ENCODE peak calls at places on chromosomes 5 and 9, in seven cellular contexts. S is Peyer's patch, T is foreskin fibroblast, G is HFF-Myc, B is neural progenitor cell, M is psoas muscle, P is HFFc6. Q is an unnamed sample.

GRCh38 chr9:9061599-9061998 is 1262.0 kb upstream of the DMAC1 start:
- DNase-seq in S (no peak), B (no peak), G (no peak), M (no peak), T (no peak), P (no peak), Q (no peak)

GRCh38 chr5:137051165-137051564 is 448.0 kb downstream of the SPOCK1 start:
- DNase-seq in M (no peak), P (peak), S (no peak), G (no peak), B (no peak), T (peak), Q (no peak)

GRCh38 chr9:84402517-84402916 is 62.0 kb upstream of the SLC28A3 start:
- DNase-seq in T (no peak), B (no peak), S (no peak), P (no peak), G (no peak), M (no peak), Q (no peak)

GRCh38 chr5:109003928-109004327 is 256.2 kb downstream of the FER start:
- DNase-seq in P (no peak), B (no peak), T (no peak), G (no peak), S (no peak), M (no peak), Q (no peak)

GRCh38 chr9:100341889-100342288 is 10.9 kb downstream of the TEX10 start:
- DNase-seq in M (no peak), G (no peak), T (no peak), P (no peak), S (no peak), B (no peak), Q (no peak)

GRCh38 chr9:114382951-114383865 is 4.6 kb downstream of the AKNA start:
- DNase-seq in B (peak), M (no peak), P (peak), T (peak), S (peak), G (no peak), Q (no peak)

GRCh38 chr5:117182104-117182503 is 607.5 kb upstream of the SEMA6A start:
- DNase-seq in B (no peak), T (no peak), M (no peak), G (no peak), P (no peak), S (no peak), Q (no peak)

GRCh38 chr5:530001-530400 is 5.8 kb upstream of the SLC9A3 start:
- DNase-seq in S (no peak), B (no peak), M (no peak), P (no peak), G (no peak), T (no peak), Q (no peak)

GRCh38 chr9:136013524-136014034 is 52.4 kb upstream of the UBAC1 start:
- DNase-seq in T (no peak), B (no peak), S (no peak), P (no peak), M (peak), G (no peak), Q (no peak)

GRCh38 chr5:142012792-142013388 is at the start of gene GNPDA1:
- DNase-seq in P (peak), S (peak), B (peak), T (peak), G (no peak), M (peak), Q (no peak)

GRCh38 chr5:176738851-176739250 is 71.5 kb upstream of the UNC5A start:
- DNase-seq in T (no peak), G (no peak), B (no peak), P (no peak), S (peak), M (no peak), Q (no peak)

GRCh38 chr9:132094314-132094791 is 14.7 kb upstream of the MED27 start:
- DNase-seq in T (peak), M (no peak), P (peak), G (peak), B (no peak), S (no peak), Q (peak)

GRCh38 chr5:175840050-175840841 is 31.1 kb upstream of the CPLX2 start:
- DNase-seq in P (peak), T (peak), B (peak), G (no peak), S (no peak), M (no peak), Q (no peak)

GRCh38 chr9:105751761-105752160 is 57.4 kb downstream of the TMEM38B start:
- DNase-seq in B (no peak), P (no peak), S (no peak), G (no peak), M (no peak), T (no peak), Q (no peak)

GRCh38 chr5:140549237-140550144 is 2.0 kb downstream of the EIF4EBP3 start:
- DNase-seq in G (no peak), M (peak), S (peak), B (no peak), P (no peak), T (peak), Q (peak)

GRCh38 chr5:89065919-89066318 is 182.9 kb upstream of the MEF2C start:
- DNase-seq in S (no peak), B (no peak), T (no peak), G (no peak), P (no peak), M (no peak), Q (no peak)

GRCh38 chr9:107749787-107750444 is 260.3 kb upstream of the KLF4 start:
- DNase-seq in S (peak), P (peak), B (peak), G (peak), M (peak), T (peak), Q (peak)

GRCh38 chr9:127545196-127546124 is 66.6 kb upstream of the STXBP1 start:
- DNase-seq in T (no peak), G (no peak), S (peak), B (peak), M (no peak), P (peak), Q (no peak)

GRCh38 chr5:43065384-43066230 is 25.5 kb upstream of the ANXA2R start:
- DNase-seq in S (peak), M (peak), B (peak), P (peak), T (peak), G (no peak), Q (no peak)

GRCh38 chr5:113546711-113547159 is 33.2 kb downstream of the YTHDC2 start:
- DNase-seq in T (peak), P (peak), G (peak), B (no peak), M (no peak), S (no peak), Q (peak)

GRCh38 chr9:71929791-71930440 is 18.5 kb downstream of the C9orf85 start:
- DNase-seq in G (no peak), T (peak), B (no peak), P (peak), S (no peak), M (no peak), Q (no peak)

GRCh38 chr9:101711330-101711941 is 27.0 kb downstream of the GRIN3A start:
- DNase-seq in T (no peak), S (no peak), G (no peak), M (no peak), P (no peak), B (peak), Q (no peak)
- TF ChIP-seq CTCF in T (peak), S (peak), G (peak), M (peak), P (peak), B (peak), Q (peak)

GRCh38 chr5:68419637-68420452 is 204.3 kb downstream of the PIK3R1 start:
- DNase-seq in S (peak), B (peak), G (peak), T (peak), M (no peak), P (no peak), Q (no peak)
- TF ChIP-seq CTCF in S (no peak), B (no peak), G (no peak), T (no peak), M (no peak), P (no peak), Q (no peak)

DNA sequence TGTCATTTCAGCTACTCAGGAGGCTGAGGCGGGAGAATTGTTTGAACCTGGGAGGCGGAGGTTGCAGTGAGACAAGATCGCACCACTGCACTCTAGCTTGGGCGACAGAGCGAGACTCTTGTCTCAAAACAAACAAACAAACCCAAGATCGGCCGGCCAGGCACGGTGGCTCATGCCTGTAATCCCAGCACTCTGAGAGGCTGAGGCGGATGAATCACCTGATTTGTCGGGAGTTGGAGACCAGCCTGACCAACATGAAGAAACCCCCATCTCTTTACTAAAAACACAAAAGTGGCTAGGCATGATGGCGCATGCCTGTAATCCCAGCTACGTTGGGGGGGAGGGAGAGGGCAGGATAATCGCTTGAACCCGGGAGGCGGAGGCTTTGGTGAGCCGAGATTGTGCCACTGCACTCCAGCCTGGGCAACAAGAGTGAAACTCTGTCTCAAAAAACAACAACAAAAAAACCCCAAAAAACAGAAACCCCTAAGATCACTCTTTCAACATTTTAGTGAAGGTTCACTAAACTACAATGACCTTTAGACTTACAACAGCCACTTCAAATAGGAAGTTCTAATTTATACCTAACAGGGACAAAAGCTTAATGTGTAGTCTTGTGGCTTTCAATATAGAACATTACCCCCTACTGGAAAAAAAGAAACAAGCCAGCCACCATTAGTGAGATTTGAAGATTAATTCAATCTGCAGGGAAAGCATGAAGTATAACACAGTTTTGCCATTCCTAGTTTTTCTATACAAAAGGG is 7.0 kb downstream of the HSPA9 start:
- DNase-seq in B (no peak), G (no peak), P (no peak), T (no peak), M (no peak), S (no peak), Q (no peak)
- TF ChIP-seq CTCF in B (no peak), G (no peak), P (peak), T (no peak), M (no peak), S (no peak), Q (no peak)

GRCh38 chr5:116144103-116144502 is 59.3 kb downstream of the COMMD10 start:
- DNase-seq in M (no peak), B (no peak), G (no peak), S (no peak), T (peak), P (peak), Q (no peak)

GRCh38 chr5:116145416-116145815 is 60.6 kb downstream of the COMMD10 start:
- DNase-seq in G (no peak), T (no peak), B (no peak), P (no peak), M (no peak), S (no peak), Q (no peak)

GRCh38 chr5:116137544-116138378 is 52.9 kb downstream of the COMMD10 start:
- DNase-seq in P (peak), M (no peak), G (peak), T (peak), B (peak), S (no peak), Q (peak)

GRCh38 chr5:116142495-116142894 is 57.7 kb downstream of the COMMD10 start:
- DNase-seq in S (no peak), G (no peak), T (no peak), M (no peak), B (no peak), P (no peak), Q (no peak)
- TF ChIP-seq CTCF in S (no peak), G (no peak), T (no peak), M (no peak), B (peak), P (peak), Q (no peak)

GRCh38 chr5:171521219-171521633 is 101.8 kb downstream of the FGF18 start:
- DNase-seq in S (no peak), G (peak), P (peak), M (peak), B (peak), T (peak), Q (peak)
- TF ChIP-seq CTCF in S (no peak), G (peak), P (peak), M (no peak), B (no peak), T (peak), Q (peak)

DNA sequence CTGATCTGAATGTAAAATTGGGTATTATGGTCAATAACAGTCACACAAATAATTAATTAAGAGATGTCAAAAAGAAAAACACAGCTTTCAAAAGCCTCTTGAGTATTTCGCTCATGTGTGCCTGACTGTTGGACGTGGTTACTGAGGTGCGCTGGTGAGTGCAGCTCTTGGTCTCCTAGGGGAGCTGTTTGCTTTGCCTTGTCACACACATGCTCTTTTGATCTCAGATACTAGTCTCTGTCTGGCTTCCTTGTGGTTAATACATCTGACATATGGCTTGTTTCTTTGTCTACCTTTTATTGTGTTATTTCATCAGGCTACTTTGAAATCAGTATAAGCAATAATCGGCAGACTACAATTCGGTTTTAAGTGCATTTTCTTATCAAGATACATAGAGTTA is 51.5 kb downstream of the PCSK1 start:
- DNase-seq in B (peak), P (no peak), T (no peak), G (no peak), M (no peak), S (no peak), Q (no peak)
- TF ChIP-seq CTCF in B (peak), P (no peak), T (no peak), G (no peak), M (no peak), S (no peak), Q (no peak)

Q was measured in AG09319.